ENCODE peak calls at places on chromosomes 3 and 15, in six cellular contexts. One of them, this sample, is unnamed.

GRCh38 chr3:107106316-107106715 is 270.9 kb upstream of the CCDC54 start:
- DNase-seq in MM.1S: no peak
- DNase-seq in coronary artery: no peak
- DNase-seq in IMR-90: peak
- DNase-seq in sigmoid colon: no peak
- DNase-seq in left ventricle myocardium inferior: no peak
- DNase-seq in this sample: no peak

GRCh38 chr15:76546805-76547204 is 210.2 kb downstream of the ISL2 start:
- DNase-seq in MM.1S: no peak
- DNase-seq in coronary artery: no peak
- DNase-seq in IMR-90: no peak
- DNase-seq in sigmoid colon: no peak
- DNase-seq in left ventricle myocardium inferior: no peak
- DNase-seq in this sample: no peak

GRCh38 chr3:45554001-45554691 is 40.4 kb upstream of the LIMD1 start:
- DNase-seq in MM.1S: peak
- DNase-seq in coronary artery: no peak
- DNase-seq in IMR-90: peak
- DNase-seq in sigmoid colon: peak
- DNase-seq in left ventricle myocardium inferior: peak
- DNase-seq in this sample: no peak

GRCh38 chr3:141070727-141071357 is 19.7 kb downstream of the SPSB4 start:
- DNase-seq in MM.1S: no peak
- DNase-seq in coronary artery: no peak
- DNase-seq in IMR-90: no peak
- DNase-seq in sigmoid colon: peak
- DNase-seq in left ventricle myocardium inferior: no peak
- DNase-seq in this sample: no peak

GRCh38 chr15:44194397-44195150 is 497 bp downstream of the FRMD5 start:
- DNase-seq in MM.1S: peak
- DNase-seq in coronary artery: no peak
- DNase-seq in IMR-90: peak
- DNase-seq in sigmoid colon: peak
- DNase-seq in left ventricle myocardium inferior: peak
- DNase-seq in this sample: peak

GRCh38 chr3:15122398-15122797 is 23.4 kb upstream of the RBSN start:
- DNase-seq in MM.1S: no peak
- DNase-seq in coronary artery: no peak
- DNase-seq in IMR-90: no peak
- DNase-seq in sigmoid colon: no peak
- DNase-seq in left ventricle myocardium inferior: no peak
- DNase-seq in this sample: no peak

GRCh38 chr15:31391687-31392671 is 65.3 kb downstream of the KLF13 start:
- DNase-seq in MM.1S: peak
- DNase-seq in coronary artery: peak
- DNase-seq in IMR-90: peak
- DNase-seq in sigmoid colon: peak
- DNase-seq in left ventricle myocardium inferior: peak
- DNase-seq in this sample: peak

GRCh38 chr3:127671523-127672428 is 976 bp upstream of the ABTB1 start:
- DNase-seq in MM.1S: peak
- DNase-seq in coronary artery: peak
- DNase-seq in IMR-90: no peak
- DNase-seq in sigmoid colon: peak
- DNase-seq in left ventricle myocardium inferior: peak
- DNase-seq in this sample: peak

GRCh38 chr3:196985298-196985697 is 16.7 kb upstream of the PIGZ start:
- DNase-seq in MM.1S: no peak
- DNase-seq in coronary artery: no peak
- DNase-seq in IMR-90: no peak
- DNase-seq in sigmoid colon: no peak
- DNase-seq in left ventricle myocardium inferior: peak
- DNase-seq in this sample: no peak

GRCh38 chr15:57554821-57555185 is 36.9 kb upstream of the MYZAP start:
- DNase-seq in MM.1S: no peak
- DNase-seq in coronary artery: no peak
- DNase-seq in IMR-90: no peak
- DNase-seq in sigmoid colon: no peak
- DNase-seq in left ventricle myocardium inferior: no peak
- DNase-seq in this sample: no peak

GRCh38 chr3:46097691-46098241 is 70.5 kb upstream of the XCR1 start:
- DNase-seq in MM.1S: no peak
- DNase-seq in coronary artery: no peak
- DNase-seq in IMR-90: peak
- DNase-seq in sigmoid colon: peak
- DNase-seq in left ventricle myocardium inferior: no peak
- DNase-seq in this sample: no peak

GRCh38 chr3:12556243-12556722 is 604 bp upstream of the MKRN2 start:
- DNase-seq in MM.1S: no peak
- DNase-seq in coronary artery: no peak
- DNase-seq in IMR-90: no peak
- DNase-seq in sigmoid colon: no peak
- DNase-seq in left ventricle myocardium inferior: no peak
- DNase-seq in this sample: no peak

GRCh38 chr3:1381647-1382036 is 288.8 kb downstream of the CNTN6 start:
- DNase-seq in MM.1S: no peak
- DNase-seq in coronary artery: no peak
- DNase-seq in IMR-90: no peak
- DNase-seq in sigmoid colon: no peak
- DNase-seq in left ventricle myocardium inferior: no peak
- DNase-seq in this sample: no peak

GRCh38 chr15:94259863-94260262 is 28.5 kb downstream of the MCTP2 start:
- DNase-seq in MM.1S: no peak
- DNase-seq in coronary artery: no peak
- DNase-seq in IMR-90: no peak
- DNase-seq in sigmoid colon: no peak
- DNase-seq in left ventricle myocardium inferior: no peak
- DNase-seq in this sample: no peak

GRCh38 chr3:172918165-172918564 is 167.6 kb downstream of the ECT2 start:
- DNase-seq in MM.1S: no peak
- DNase-seq in coronary artery: no peak
- DNase-seq in IMR-90: peak
- DNase-seq in sigmoid colon: no peak
- DNase-seq in left ventricle myocardium inferior: no peak
- DNase-seq in this sample: peak

GRCh38 chr15:34047893-34048775 is 9.1 kb upstream of the AVEN start:
- DNase-seq in MM.1S: no peak
- DNase-seq in coronary artery: no peak
- DNase-seq in IMR-90: no peak
- DNase-seq in sigmoid colon: no peak
- DNase-seq in left ventricle myocardium inferior: no peak
- DNase-seq in this sample: no peak

GRCh38 chr15:90001062-90001682 is at the start of gene ZNF710:
- DNase-seq in MM.1S: peak
- DNase-seq in coronary artery: no peak
- DNase-seq in IMR-90: peak
- DNase-seq in sigmoid colon: peak
- DNase-seq in left ventricle myocardium inferior: peak
- DNase-seq in this sample: peak

GRCh38 chr3:119125742-119126507 is 20.0 kb upstream of the TEX55 start:
- DNase-seq in MM.1S: no peak
- DNase-seq in coronary artery: no peak
- DNase-seq in IMR-90: no peak
- DNase-seq in sigmoid colon: no peak
- DNase-seq in left ventricle myocardium inferior: no peak
- DNase-seq in this sample: no peak

GRCh38 chr15:33148129-33148850 is 46.2 kb downstream of the FMN1 start:
- DNase-seq in MM.1S: no peak
- DNase-seq in coronary artery: no peak
- DNase-seq in IMR-90: no peak
- DNase-seq in sigmoid colon: no peak
- DNase-seq in left ventricle myocardium inferior: no peak
- DNase-seq in this sample: no peak

GRCh38 chr3:127421943-127422662 is 134.3 kb upstream of the PRR20G start:
- DNase-seq in MM.1S: no peak
- DNase-seq in coronary artery: no peak
- DNase-seq in IMR-90: no peak
- DNase-seq in sigmoid colon: no peak
- DNase-seq in left ventricle myocardium inferior: no peak
- DNase-seq in this sample: no peak

GRCh38 chr3:194939532-194939909 is 253.8 kb downstream of the FAM43A start:
- DNase-seq in MM.1S: no peak
- DNase-seq in coronary artery: no peak
- DNase-seq in IMR-90: no peak
- DNase-seq in sigmoid colon: no peak
- DNase-seq in left ventricle myocardium inferior: no peak
- DNase-seq in this sample: no peak

GRCh38 chr15:41925209-41925608 is 31.4 kb upstream of the SPTBN5 start:
- DNase-seq in MM.1S: no peak
- DNase-seq in coronary artery: no peak
- DNase-seq in IMR-90: no peak
- DNase-seq in sigmoid colon: no peak
- DNase-seq in left ventricle myocardium inferior: no peak
- DNase-seq in this sample: no peak

GRCh38 chr15:41927516-41927915 is 33.7 kb upstream of the SPTBN5 start:
- DNase-seq in MM.1S: no peak
- DNase-seq in coronary artery: no peak
- DNase-seq in IMR-90: no peak
- DNase-seq in sigmoid colon: no peak
- DNase-seq in left ventricle myocardium inferior: no peak
- DNase-seq in this sample: no peak

GRCh38 chr15:41928637-41929620 is 35.1 kb upstream of the SPTBN5 start:
- DNase-seq in MM.1S: no peak
- DNase-seq in coronary artery: no peak
- DNase-seq in IMR-90: no peak
- DNase-seq in sigmoid colon: no peak
- DNase-seq in left ventricle myocardium inferior: peak
- DNase-seq in this sample: no peak

GRCh38 chr15:41928100-41928499 is 34.2 kb upstream of the SPTBN5 start:
- DNase-seq in MM.1S: no peak
- DNase-seq in coronary artery: no peak
- DNase-seq in IMR-90: no peak
- DNase-seq in sigmoid colon: no peak
- DNase-seq in left ventricle myocardium inferior: no peak
- DNase-seq in this sample: no peak

DNA sequence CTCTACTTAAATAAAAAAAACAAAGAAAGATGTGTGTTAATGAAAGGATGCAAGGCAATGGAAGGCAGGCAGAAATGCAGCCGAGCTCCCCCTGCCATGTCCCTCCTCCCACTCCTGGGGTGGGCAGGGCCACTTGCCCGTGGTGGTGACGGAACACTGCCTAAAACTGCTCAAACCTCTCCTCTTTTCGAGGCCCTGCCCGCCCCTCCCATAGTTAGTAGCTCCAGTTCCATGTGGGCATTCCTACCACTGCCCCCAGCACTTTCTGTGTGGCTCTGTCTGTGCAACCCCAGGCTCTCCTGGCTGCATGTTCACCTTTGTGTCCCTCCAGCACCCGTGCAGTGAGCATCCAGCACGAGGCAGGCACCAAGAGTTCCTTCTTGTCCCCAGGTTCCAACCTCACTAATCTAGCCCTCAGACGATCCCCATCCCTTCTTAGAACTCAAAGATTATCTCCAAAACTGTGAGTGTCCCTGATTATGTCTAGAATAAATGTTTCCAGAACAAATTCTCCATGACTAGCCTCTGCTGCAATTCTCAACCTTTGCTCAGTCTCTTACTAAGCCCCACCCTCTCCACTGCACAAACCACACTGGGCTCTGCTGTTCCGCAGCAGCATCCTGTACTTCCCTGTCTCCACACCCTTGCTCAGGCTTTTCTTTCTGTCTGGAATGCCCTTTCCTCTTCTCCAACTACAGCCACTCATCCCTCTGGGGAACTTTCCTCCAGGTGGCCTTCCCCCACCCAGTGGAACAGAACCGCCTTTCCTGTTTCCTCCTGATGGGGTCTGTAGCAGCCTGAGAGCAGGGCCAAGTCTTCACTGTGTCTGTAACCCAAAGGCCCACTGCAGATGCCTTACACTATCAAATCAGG is 32.6 kb upstream of the SPTBN5 start:
- DNase-seq in MM.1S: no peak
- DNase-seq in coronary artery: no peak
- DNase-seq in IMR-90: no peak
- DNase-seq in sigmoid colon: no peak
- DNase-seq in left ventricle myocardium inferior: no peak
- DNase-seq in this sample: no peak
- TF ChIP-seq CTCF in MM.1S: no peak
- TF ChIP-seq CTCF in coronary artery: no peak
- TF ChIP-seq CTCF in IMR-90: no peak
- TF ChIP-seq CTCF in sigmoid colon: no peak
- TF ChIP-seq CTCF in left ventricle myocardium inferior: no peak
- TF ChIP-seq CTCF in this sample: no peak

GRCh38 chr3:49623071-49623470 is 51.1 kb upstream of the APEH start:
- DNase-seq in MM.1S: no peak
- DNase-seq in coronary artery: no peak
- DNase-seq in IMR-90: no peak
- DNase-seq in sigmoid colon: no peak
- DNase-seq in left ventricle myocardium inferior: no peak
- DNase-seq in this sample: no peak
- TF ChIP-seq CTCF in MM.1S: no peak
- TF ChIP-seq CTCF in coronary artery: no peak
- TF ChIP-seq CTCF in IMR-90: no peak
- TF ChIP-seq CTCF in sigmoid colon: no peak
- TF ChIP-seq CTCF in left ventricle myocardium inferior: no peak
- TF ChIP-seq CTCF in this sample: no peak

DNA sequence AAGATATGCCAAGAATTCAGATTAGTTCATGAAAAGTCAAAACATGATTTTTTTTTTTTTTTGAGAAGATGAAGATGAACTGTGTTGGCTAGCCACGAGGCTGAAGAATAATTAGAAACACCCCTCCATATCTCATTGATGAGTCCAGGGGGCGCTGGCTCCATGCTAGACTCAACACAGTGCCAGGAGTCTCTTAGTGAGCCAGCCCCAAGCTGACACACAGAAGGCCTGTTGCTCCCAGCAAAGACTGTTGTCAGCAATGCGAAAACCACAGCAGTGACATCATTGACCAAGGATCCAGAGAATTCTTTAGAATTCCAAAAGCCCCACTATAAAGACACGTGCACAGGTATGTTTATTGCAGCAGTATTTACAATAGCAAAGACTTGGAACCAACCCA is 185.2 kb downstream of the ANXA2 start:
- DNase-seq in MM.1S: peak
- DNase-seq in coronary artery: no peak
- DNase-seq in IMR-90: no peak
- DNase-seq in sigmoid colon: no peak
- DNase-seq in left ventricle myocardium inferior: no peak
- DNase-seq in this sample: peak
- TF ChIP-seq CTCF in MM.1S: peak
- TF ChIP-seq CTCF in coronary artery: no peak
- TF ChIP-seq CTCF in IMR-90: no peak
- TF ChIP-seq CTCF in sigmoid colon: no peak
- TF ChIP-seq CTCF in left ventricle myocardium inferior: no peak
- TF ChIP-seq CTCF in this sample: no peak

DNA sequence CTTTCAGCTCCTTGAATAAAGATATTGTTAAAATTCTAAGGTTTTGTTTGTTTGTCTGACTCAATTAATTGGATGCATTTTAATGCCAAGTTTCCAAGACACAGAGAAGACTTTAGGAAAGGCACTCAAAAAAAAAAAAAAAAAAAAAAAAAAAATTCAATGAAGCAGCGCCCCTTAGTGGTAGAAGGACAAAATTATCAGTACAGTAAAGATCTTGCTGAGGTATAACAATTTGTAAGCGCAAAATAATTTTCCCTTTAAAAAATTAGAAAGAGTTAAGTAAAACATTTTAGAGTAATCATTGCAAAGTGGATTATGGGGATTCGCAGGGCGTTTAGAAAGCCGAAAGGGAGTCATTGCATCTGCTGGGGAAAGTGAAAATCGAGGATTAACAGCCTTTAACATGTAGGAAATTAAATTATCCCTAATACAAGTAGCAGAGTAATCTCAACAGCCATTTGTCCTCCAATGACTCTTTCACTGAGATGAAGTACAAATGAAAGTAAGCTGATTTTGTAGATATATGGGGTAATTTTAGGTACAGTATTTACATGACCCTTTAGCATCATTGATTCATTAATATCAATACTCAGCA is 5.8 kb upstream of the DIS3L start:
- DNase-seq in MM.1S: peak
- DNase-seq in coronary artery: no peak
- DNase-seq in IMR-90: peak
- DNase-seq in sigmoid colon: no peak
- DNase-seq in left ventricle myocardium inferior: no peak
- DNase-seq in this sample: no peak
- TF ChIP-seq CTCF in MM.1S: peak
- TF ChIP-seq CTCF in coronary artery: peak
- TF ChIP-seq CTCF in IMR-90: peak
- TF ChIP-seq CTCF in sigmoid colon: peak
- TF ChIP-seq CTCF in left ventricle myocardium inferior: peak
- TF ChIP-seq CTCF in this sample: peak

This sample was measured in Calu3.